ENCODE peak calls at places on chromosomes 6 and 20, in eight cellular contexts. One of them, this sample, is unnamed.

GRCh38 chr6:158417760-158418098 is 105.5 kb downstream of the TULP4 start:
- DNase-seq in iris pigment epithelial cell: peak
- DNase-seq in stimulated activated CD8-positive, alpha-beta memory T cell treated with anti-CD3 and anti-CD28 coated beads, Interleukin-12 subunit alpha, Interleukin-12 subunit beta, amount 100 ng/mL, for 4 hours: no peak
- DNase-seq in CD4-positive, alpha-beta T cell: no peak
- DNase-seq in AG08395: peak
- DNase-seq in neural crest cell: no peak
- DNase-seq in stimulated activated CD4-positive, alpha-beta T cell treated with anti-CD3 and anti-CD28 coated beads, Interleukin-4, amount 100 ng/mL, for 24 hours: no peak
- DNase-seq in naive thymus-derived CD8-positive, alpha-beta T cell: no peak
- DNase-seq in this sample: no peak

GRCh38 chr20:18849131-18849530 is 35.5 kb downstream of the SCP2D1 start:
- DNase-seq in iris pigment epithelial cell: no peak
- DNase-seq in stimulated activated CD8-positive, alpha-beta memory T cell treated with anti-CD3 and anti-CD28 coated beads, Interleukin-12 subunit alpha, Interleukin-12 subunit beta, amount 100 ng/mL, for 4 hours: no peak
- DNase-seq in CD4-positive, alpha-beta T cell: no peak
- DNase-seq in AG08395: no peak
- DNase-seq in neural crest cell: no peak
- DNase-seq in stimulated activated CD4-positive, alpha-beta T cell treated with anti-CD3 and anti-CD28 coated beads, Interleukin-4, amount 100 ng/mL, for 24 hours: no peak
- DNase-seq in naive thymus-derived CD8-positive, alpha-beta T cell: no peak
- DNase-seq in this sample: no peak

GRCh38 chr20:1335961-1336698 is 7.2 kb upstream of the SDCBP2 start:
- DNase-seq in iris pigment epithelial cell: no peak
- DNase-seq in stimulated activated CD8-positive, alpha-beta memory T cell treated with anti-CD3 and anti-CD28 coated beads, Interleukin-12 subunit alpha, Interleukin-12 subunit beta, amount 100 ng/mL, for 4 hours: no peak
- DNase-seq in CD4-positive, alpha-beta T cell: no peak
- DNase-seq in AG08395: no peak
- DNase-seq in neural crest cell: no peak
- DNase-seq in stimulated activated CD4-positive, alpha-beta T cell treated with anti-CD3 and anti-CD28 coated beads, Interleukin-4, amount 100 ng/mL, for 24 hours: no peak
- DNase-seq in naive thymus-derived CD8-positive, alpha-beta T cell: no peak
- DNase-seq in this sample: no peak

GRCh38 chr6:134544737-134545136 is 226.8 kb upstream of the SGK1 start:
- DNase-seq in iris pigment epithelial cell: no peak
- DNase-seq in stimulated activated CD8-positive, alpha-beta memory T cell treated with anti-CD3 and anti-CD28 coated beads, Interleukin-12 subunit alpha, Interleukin-12 subunit beta, amount 100 ng/mL, for 4 hours: no peak
- DNase-seq in CD4-positive, alpha-beta T cell: no peak
- DNase-seq in AG08395: no peak
- DNase-seq in neural crest cell: no peak
- DNase-seq in stimulated activated CD4-positive, alpha-beta T cell treated with anti-CD3 and anti-CD28 coated beads, Interleukin-4, amount 100 ng/mL, for 24 hours: no peak
- DNase-seq in naive thymus-derived CD8-positive, alpha-beta T cell: no peak
- DNase-seq in this sample: no peak

GRCh38 chr6:1584996-1585668 is 24.6 kb upstream of the FOXC1 start:
- DNase-seq in iris pigment epithelial cell: no peak
- DNase-seq in stimulated activated CD8-positive, alpha-beta memory T cell treated with anti-CD3 and anti-CD28 coated beads, Interleukin-12 subunit alpha, Interleukin-12 subunit beta, amount 100 ng/mL, for 4 hours: no peak
- DNase-seq in CD4-positive, alpha-beta T cell: no peak
- DNase-seq in AG08395: no peak
- DNase-seq in neural crest cell: no peak
- DNase-seq in stimulated activated CD4-positive, alpha-beta T cell treated with anti-CD3 and anti-CD28 coated beads, Interleukin-4, amount 100 ng/mL, for 24 hours: no peak
- DNase-seq in naive thymus-derived CD8-positive, alpha-beta T cell: no peak
- DNase-seq in this sample: no peak

GRCh38 chr6:25369043-25369442 is 89.9 kb downstream of the CARMIL1 start:
- DNase-seq in iris pigment epithelial cell: no peak
- DNase-seq in stimulated activated CD8-positive, alpha-beta memory T cell treated with anti-CD3 and anti-CD28 coated beads, Interleukin-12 subunit alpha, Interleukin-12 subunit beta, amount 100 ng/mL, for 4 hours: no peak
- DNase-seq in CD4-positive, alpha-beta T cell: no peak
- DNase-seq in AG08395: no peak
- DNase-seq in neural crest cell: no peak
- DNase-seq in stimulated activated CD4-positive, alpha-beta T cell treated with anti-CD3 and anti-CD28 coated beads, Interleukin-4, amount 100 ng/mL, for 24 hours: no peak
- DNase-seq in naive thymus-derived CD8-positive, alpha-beta T cell: no peak
- DNase-seq in this sample: no peak

GRCh38 chr20:11337361-11338130 is 580.1 kb upstream of the BTBD3 start:
- DNase-seq in iris pigment epithelial cell: no peak
- DNase-seq in stimulated activated CD8-positive, alpha-beta memory T cell treated with anti-CD3 and anti-CD28 coated beads, Interleukin-12 subunit alpha, Interleukin-12 subunit beta, amount 100 ng/mL, for 4 hours: no peak
- DNase-seq in CD4-positive, alpha-beta T cell: no peak
- DNase-seq in AG08395: no peak
- DNase-seq in neural crest cell: no peak
- DNase-seq in stimulated activated CD4-positive, alpha-beta T cell treated with anti-CD3 and anti-CD28 coated beads, Interleukin-4, amount 100 ng/mL, for 24 hours: no peak
- DNase-seq in naive thymus-derived CD8-positive, alpha-beta T cell: no peak
- DNase-seq in this sample: no peak

GRCh38 chr6:32852018-32852843 is 1.3 kb downstream of the TAP1 start:
- DNase-seq in iris pigment epithelial cell: peak
- DNase-seq in stimulated activated CD8-positive, alpha-beta memory T cell treated with anti-CD3 and anti-CD28 coated beads, Interleukin-12 subunit alpha, Interleukin-12 subunit beta, amount 100 ng/mL, for 4 hours: no peak
- DNase-seq in CD4-positive, alpha-beta T cell: no peak
- DNase-seq in AG08395: peak
- DNase-seq in neural crest cell: no peak
- DNase-seq in stimulated activated CD4-positive, alpha-beta T cell treated with anti-CD3 and anti-CD28 coated beads, Interleukin-4, amount 100 ng/mL, for 24 hours: peak
- DNase-seq in naive thymus-derived CD8-positive, alpha-beta T cell: no peak
- DNase-seq in this sample: no peak

GRCh38 chr20:23510000-23510590 is 19.2 kb downstream of the CST8 start:
- DNase-seq in iris pigment epithelial cell: no peak
- DNase-seq in stimulated activated CD8-positive, alpha-beta memory T cell treated with anti-CD3 and anti-CD28 coated beads, Interleukin-12 subunit alpha, Interleukin-12 subunit beta, amount 100 ng/mL, for 4 hours: no peak
- DNase-seq in CD4-positive, alpha-beta T cell: no peak
- DNase-seq in AG08395: no peak
- DNase-seq in neural crest cell: no peak
- DNase-seq in stimulated activated CD4-positive, alpha-beta T cell treated with anti-CD3 and anti-CD28 coated beads, Interleukin-4, amount 100 ng/mL, for 24 hours: no peak
- DNase-seq in naive thymus-derived CD8-positive, alpha-beta T cell: no peak
- DNase-seq in this sample: no peak

GRCh38 chr6:1744543-1744942 is 134.8 kb downstream of the FOXC1 start:
- DNase-seq in iris pigment epithelial cell: no peak
- DNase-seq in stimulated activated CD8-positive, alpha-beta memory T cell treated with anti-CD3 and anti-CD28 coated beads, Interleukin-12 subunit alpha, Interleukin-12 subunit beta, amount 100 ng/mL, for 4 hours: no peak
- DNase-seq in CD4-positive, alpha-beta T cell: no peak
- DNase-seq in AG08395: no peak
- DNase-seq in neural crest cell: no peak
- DNase-seq in stimulated activated CD4-positive, alpha-beta T cell treated with anti-CD3 and anti-CD28 coated beads, Interleukin-4, amount 100 ng/mL, for 24 hours: no peak
- DNase-seq in naive thymus-derived CD8-positive, alpha-beta T cell: no peak
- DNase-seq in this sample: no peak

GRCh38 chr6:132391391-132392291 is 9.6 kb downstream of the MOXD1 start:
- DNase-seq in iris pigment epithelial cell: peak
- DNase-seq in stimulated activated CD8-positive, alpha-beta memory T cell treated with anti-CD3 and anti-CD28 coated beads, Interleukin-12 subunit alpha, Interleukin-12 subunit beta, amount 100 ng/mL, for 4 hours: no peak
- DNase-seq in CD4-positive, alpha-beta T cell: no peak
- DNase-seq in AG08395: peak
- DNase-seq in neural crest cell: no peak
- DNase-seq in stimulated activated CD4-positive, alpha-beta T cell treated with anti-CD3 and anti-CD28 coated beads, Interleukin-4, amount 100 ng/mL, for 24 hours: no peak
- DNase-seq in naive thymus-derived CD8-positive, alpha-beta T cell: no peak
- DNase-seq in this sample: no peak

GRCh38 chr20:64093013-64093503 is 8.9 kb upstream of the LKAAEAR1 start:
- DNase-seq in iris pigment epithelial cell: no peak
- DNase-seq in stimulated activated CD8-positive, alpha-beta memory T cell treated with anti-CD3 and anti-CD28 coated beads, Interleukin-12 subunit alpha, Interleukin-12 subunit beta, amount 100 ng/mL, for 4 hours: no peak
- DNase-seq in CD4-positive, alpha-beta T cell: no peak
- DNase-seq in AG08395: no peak
- DNase-seq in neural crest cell: no peak
- DNase-seq in stimulated activated CD4-positive, alpha-beta T cell treated with anti-CD3 and anti-CD28 coated beads, Interleukin-4, amount 100 ng/mL, for 24 hours: no peak
- DNase-seq in naive thymus-derived CD8-positive, alpha-beta T cell: no peak
- DNase-seq in this sample: no peak

GRCh38 chr20:48970681-48971370 is 49.3 kb downstream of the ARFGEF2 start:
- DNase-seq in iris pigment epithelial cell: no peak
- DNase-seq in stimulated activated CD8-positive, alpha-beta memory T cell treated with anti-CD3 and anti-CD28 coated beads, Interleukin-12 subunit alpha, Interleukin-12 subunit beta, amount 100 ng/mL, for 4 hours: no peak
- DNase-seq in CD4-positive, alpha-beta T cell: no peak
- DNase-seq in AG08395: no peak
- DNase-seq in neural crest cell: no peak
- DNase-seq in stimulated activated CD4-positive, alpha-beta T cell treated with anti-CD3 and anti-CD28 coated beads, Interleukin-4, amount 100 ng/mL, for 24 hours: no peak
- DNase-seq in naive thymus-derived CD8-positive, alpha-beta T cell: no peak
- DNase-seq in this sample: no peak

GRCh38 chr20:58306421-58307261 is 2.9 kb upstream of the RAB22A start:
- DNase-seq in iris pigment epithelial cell: peak
- DNase-seq in stimulated activated CD8-positive, alpha-beta memory T cell treated with anti-CD3 and anti-CD28 coated beads, Interleukin-12 subunit alpha, Interleukin-12 subunit beta, amount 100 ng/mL, for 4 hours: peak
- DNase-seq in CD4-positive, alpha-beta T cell: peak
- DNase-seq in AG08395: no peak
- DNase-seq in neural crest cell: no peak
- DNase-seq in stimulated activated CD4-positive, alpha-beta T cell treated with anti-CD3 and anti-CD28 coated beads, Interleukin-4, amount 100 ng/mL, for 24 hours: peak
- DNase-seq in naive thymus-derived CD8-positive, alpha-beta T cell: peak
- DNase-seq in this sample: peak

GRCh38 chr6:120826253-120826652 is 508.0 kb downstream of the TBC1D32 start:
- DNase-seq in iris pigment epithelial cell: peak
- DNase-seq in stimulated activated CD8-positive, alpha-beta memory T cell treated with anti-CD3 and anti-CD28 coated beads, Interleukin-12 subunit alpha, Interleukin-12 subunit beta, amount 100 ng/mL, for 4 hours: no peak
- DNase-seq in CD4-positive, alpha-beta T cell: no peak
- DNase-seq in AG08395: no peak
- DNase-seq in neural crest cell: peak
- DNase-seq in stimulated activated CD4-positive, alpha-beta T cell treated with anti-CD3 and anti-CD28 coated beads, Interleukin-4, amount 100 ng/mL, for 24 hours: no peak
- DNase-seq in naive thymus-derived CD8-positive, alpha-beta T cell: no peak
- DNase-seq in this sample: no peak

GRCh38 chr6:27188206-27188884 is 59.2 kb upstream of the PRSS16 start:
- DNase-seq in iris pigment epithelial cell: peak
- DNase-seq in stimulated activated CD8-positive, alpha-beta memory T cell treated with anti-CD3 and anti-CD28 coated beads, Interleukin-12 subunit alpha, Interleukin-12 subunit beta, amount 100 ng/mL, for 4 hours: peak
- DNase-seq in CD4-positive, alpha-beta T cell: no peak
- DNase-seq in AG08395: peak
- DNase-seq in neural crest cell: peak
- DNase-seq in stimulated activated CD4-positive, alpha-beta T cell treated with anti-CD3 and anti-CD28 coated beads, Interleukin-4, amount 100 ng/mL, for 24 hours: peak
- DNase-seq in naive thymus-derived CD8-positive, alpha-beta T cell: peak
- DNase-seq in this sample: no peak

GRCh38 chr6:54040545-54040944 is 70.7 kb upstream of the MLIP start:
- DNase-seq in iris pigment epithelial cell: no peak
- DNase-seq in stimulated activated CD8-positive, alpha-beta memory T cell treated with anti-CD3 and anti-CD28 coated beads, Interleukin-12 subunit alpha, Interleukin-12 subunit beta, amount 100 ng/mL, for 4 hours: no peak
- DNase-seq in CD4-positive, alpha-beta T cell: no peak
- DNase-seq in AG08395: no peak
- DNase-seq in neural crest cell: no peak
- DNase-seq in stimulated activated CD4-positive, alpha-beta T cell treated with anti-CD3 and anti-CD28 coated beads, Interleukin-4, amount 100 ng/mL, for 24 hours: no peak
- DNase-seq in naive thymus-derived CD8-positive, alpha-beta T cell: no peak
- DNase-seq in this sample: no peak

GRCh38 chr6:137351890-137352289 is 132.7 kb upstream of the IFNGR1 start:
- DNase-seq in iris pigment epithelial cell: peak
- DNase-seq in stimulated activated CD8-positive, alpha-beta memory T cell treated with anti-CD3 and anti-CD28 coated beads, Interleukin-12 subunit alpha, Interleukin-12 subunit beta, amount 100 ng/mL, for 4 hours: no peak
- DNase-seq in CD4-positive, alpha-beta T cell: no peak
- DNase-seq in AG08395: no peak
- DNase-seq in neural crest cell: no peak
- DNase-seq in stimulated activated CD4-positive, alpha-beta T cell treated with anti-CD3 and anti-CD28 coated beads, Interleukin-4, amount 100 ng/mL, for 24 hours: no peak
- DNase-seq in naive thymus-derived CD8-positive, alpha-beta T cell: no peak
- DNase-seq in this sample: no peak

GRCh38 chr20:49811825-49812462 is 684 bp upstream of the SLC9A8 start:
- DNase-seq in iris pigment epithelial cell: peak
- DNase-seq in stimulated activated CD8-positive, alpha-beta memory T cell treated with anti-CD3 and anti-CD28 coated beads, Interleukin-12 subunit alpha, Interleukin-12 subunit beta, amount 100 ng/mL, for 4 hours: no peak
- DNase-seq in CD4-positive, alpha-beta T cell: no peak
- DNase-seq in AG08395: peak
- DNase-seq in neural crest cell: no peak
- DNase-seq in stimulated activated CD4-positive, alpha-beta T cell treated with anti-CD3 and anti-CD28 coated beads, Interleukin-4, amount 100 ng/mL, for 24 hours: no peak
- DNase-seq in naive thymus-derived CD8-positive, alpha-beta T cell: no peak
- DNase-seq in this sample: no peak

GRCh38 chr20:37343994-37344355 is 2.0 kb upstream of the SRC start:
- DNase-seq in iris pigment epithelial cell: no peak
- DNase-seq in stimulated activated CD8-positive, alpha-beta memory T cell treated with anti-CD3 and anti-CD28 coated beads, Interleukin-12 subunit alpha, Interleukin-12 subunit beta, amount 100 ng/mL, for 4 hours: no peak
- DNase-seq in CD4-positive, alpha-beta T cell: no peak
- DNase-seq in AG08395: no peak
- DNase-seq in neural crest cell: no peak
- DNase-seq in stimulated activated CD4-positive, alpha-beta T cell treated with anti-CD3 and anti-CD28 coated beads, Interleukin-4, amount 100 ng/mL, for 24 hours: no peak
- DNase-seq in naive thymus-derived CD8-positive, alpha-beta T cell: no peak
- DNase-seq in this sample: no peak

GRCh38 chr6:160430203-160430602 is 82.0 kb downstream of the SLC22A3 start:
- DNase-seq in iris pigment epithelial cell: no peak
- DNase-seq in stimulated activated CD8-positive, alpha-beta memory T cell treated with anti-CD3 and anti-CD28 coated beads, Interleukin-12 subunit alpha, Interleukin-12 subunit beta, amount 100 ng/mL, for 4 hours: no peak
- DNase-seq in CD4-positive, alpha-beta T cell: no peak
- DNase-seq in AG08395: no peak
- DNase-seq in neural crest cell: no peak
- DNase-seq in stimulated activated CD4-positive, alpha-beta T cell treated with anti-CD3 and anti-CD28 coated beads, Interleukin-4, amount 100 ng/mL, for 24 hours: no peak
- DNase-seq in naive thymus-derived CD8-positive, alpha-beta T cell: no peak
- DNase-seq in this sample: no peak